ENCODE peak calls at places on chromosomes 3 and 15, in ten cellular contexts. C is SJSA1; U is GOT3; N is GM12865; R is endothelial cell; X is activated effector memory CD4-positive, alpha-beta T cell treated with anti-CD3 and anti-CD28 coated beads, Interleukin-2, amount 50 U/mL, for 16 hours; H is SK-MEL-5; I is stimulated activated CD4-positive, alpha-beta T cell treated with anti-CD3 and anti-CD28 coated beads, Interleukin-2, amount 100 ng/mL, for 4 hours; T is HCT116; Q is SW 1271. F is an unnamed sample.
A peak's percentile ranks its signal among the peaks of the same experiment; 100 is the strongest.

GRCh38 chr15:59388670-59389069 is 16.0 kb upstream of the MYO1E start:
- DNase-seq in C (no peak), N (peak; percentile 11), I (no peak), H (no peak), R (no peak), X (no peak), T (no peak), Q (no peak), U (no peak), F (no peak)

GRCh38 chr3:156723182-156723619 is 48.8 kb downstream of the TIPARP start:
- DNase-seq in Q (no peak), X (no peak), R (no peak), I (no peak), N (peak; percentile 53), U (no peak), H (no peak), T (no peak), C (no peak), F (no peak)

GRCh38 chr15:67267440-67267839 is 12.9 kb downstream of the IQCH start:
- DNase-seq in T (no peak), X (no peak), N (no peak), C (no peak), Q (no peak), I (no peak), H (no peak), U (no peak), R (no peak), F (no peak)

GRCh38 chr15:74655424-74655823 is 39.8 kb downstream of the CLK3 start:
- DNase-seq in C (no peak), N (peak; percentile 83), T (no peak), X (no peak), Q (no peak), I (no peak), R (no peak), U (no peak), H (no peak), F (no peak)

GRCh38 chr3:134364061-134364935 is 9.9 kb downstream of the AMOTL2 start:
- DNase-seq in R (peak; percentile 82), C (peak; percentile 95), U (peak; percentile 90), T (peak; percentile 74), H (peak; percentile 43), Q (peak; percentile 91), X (peak; percentile 67), N (peak; percentile 12), I (no peak), F (peak; percentile 88)

GRCh38 chr3:1534252-1534651 is 441.4 kb downstream of the CNTN6 start:
- DNase-seq in Q (no peak), N (no peak), R (no peak), H (no peak), I (no peak), T (no peak), C (no peak), X (no peak), U (no peak), F (no peak)

GRCh38 chr3:24583004-24583403 is 88.4 kb upstream of the THRB start:
- DNase-seq in N (no peak), R (no peak), C (no peak), Q (no peak), H (peak; percentile 44), U (no peak), T (no peak), X (no peak), I (no peak), F (no peak)

GRCh38 chr15:51183076-51183475 is 88.4 kb upstream of the TNFAIP8L3 start:
- DNase-seq in X (no peak), N (no peak), T (no peak), I (no peak), C (no peak), R (no peak), H (no peak), U (no peak), Q (no peak), F (no peak)

GRCh38 chr3:71031914-71032521 is 551.5 kb downstream of the FOXP1 start:
- DNase-seq in R (no peak), N (peak; percentile 28), Q (no peak), C (no peak), X (no peak), I (no peak), H (no peak), U (no peak), T (no peak), F (no peak)

GRCh38 chr15:48719668-48720067 is 74.2 kb upstream of the FBN1 start:
- DNase-seq in N (no peak), Q (no peak), X (no peak), I (no peak), R (no peak), H (no peak), U (no peak), C (no peak), T (no peak), F (no peak)

GRCh38 chr3:124686028-124686670 is 44.1 kb upstream of the UMPS start:
- DNase-seq in C (no peak), U (no peak), X (no peak), Q (no peak), H (no peak), T (no peak), N (no peak), I (no peak), R (no peak), F (no peak)

GRCh38 chr3:50662408-50662807 is 12.3 kb upstream of the DOCK3 start:
- DNase-seq in N (no peak), C (no peak), T (no peak), U (no peak), H (no peak), I (no peak), R (no peak), X (no peak), Q (no peak), F (no peak)

GRCh38 chr3:18236726-18237125 is 188.4 kb downstream of the SATB1 start:
- DNase-seq in Q (no peak), R (no peak), T (no peak), H (no peak), C (no peak), X (no peak), N (no peak), U (no peak), I (no peak), F (no peak)

GRCh38 chr15:58564967-58565366 is 133.2 kb downstream of the LIPC start:
- DNase-seq in U (no peak), R (no peak), Q (no peak), N (no peak), H (no peak), T (no peak), X (no peak), C (no peak), I (no peak), F (no peak)

GRCh38 chr3:113211370-113212154 is at the start of gene BOC:
- DNase-seq in X (no peak), C (peak; percentile 31), R (peak; percentile 44), I (no peak), U (no peak), Q (no peak), T (no peak), H (no peak), N (no peak), F (no peak)

GRCh38 chr3:165839296-165840076 is 2.3 kb upstream of the BCHE start:
- DNase-seq in H (no peak), Q (no peak), N (no peak), X (no peak), T (no peak), I (no peak), C (no peak), R (no peak), U (no peak), F (no peak)

GRCh38 chr15:95733931-95734330 is 596.6 kb upstream of the NR2F2 start:
- DNase-seq in C (no peak), H (no peak), Q (no peak), T (no peak), X (no peak), R (no peak), N (peak; percentile 16), I (no peak), U (no peak), F (no peak)

GRCh38 chr3:62189376-62189698 is 184.0 kb downstream of the FEZF2 start:
- DNase-seq in N (no peak), C (no peak), H (no peak), U (no peak), Q (no peak), I (no peak), R (no peak), X (no peak), T (no peak), F (no peak)

GRCh38 chr3:76134166-76134565 is 348.8 kb upstream of the ZNF717 start:
- DNase-seq in R (no peak), T (no peak), C (peak; percentile 1), I (no peak), X (no peak), Q (no peak), U (no peak), N (no peak), H (no peak), F (no peak)

GRCh38 chr3:193573403-193573802 is 18.7 kb upstream of the ATP13A4 start:
- DNase-seq in I (no peak), T (no peak), Q (no peak), U (no peak), R (no peak), H (no peak), C (no peak), N (no peak), X (no peak), F (no peak)

GRCh38 chr3:139572847-139573672 is 33.5 kb upstream of the RBP1 start:
- DNase-seq in X (no peak), H (no peak), U (no peak), T (no peak), I (no peak), C (no peak), N (no peak), Q (no peak), R (no peak), F (no peak)

GRCh38 chr3:52190294-52190841 is 7.6 kb upstream of the ALAS1 start:
- DNase-seq in U (no peak), H (no peak), C (peak; percentile 85), I (no peak), R (no peak), Q (no peak), T (no peak), X (no peak), N (no peak), F (peak; percentile 63)

GRCh38 chr3:136142592-136142991 is 53.5 kb downstream of the MSL2 start:
- DNase-seq in I (no peak), Q (peak; percentile 97), T (peak; percentile 73), X (no peak), N (no peak), H (no peak), R (no peak), U (no peak), C (peak; percentile 75), F (no peak)

GRCh38 chr15:77984446-77984861 is 93.1 kb downstream of the TBC1D2B start:
- DNase-seq in U (no peak), Q (no peak), X (peak; percentile 52), I (no peak), C (no peak), T (no peak), R (peak; percentile 2), H (no peak), N (no peak), F (no peak)

GRCh38 chr3:38117748-38118420 is 19.0 kb downstream of the ACAA1 start:
- DNase-seq in Q (peak; percentile 31), R (peak; percentile 70), N (peak; percentile 81), I (peak; percentile 56), X (peak; percentile 89), U (no peak), H (peak; percentile 77), T (peak; percentile 40), C (peak; percentile 31), F (peak; percentile 74)